ENCODE peak calls at places on chromosomes 5 and 9, in six cellular contexts. One of them, this sample, is unnamed.

GRCh38 chr5:156475831-156476551 is 149.0 kb downstream of the SGCD start:
- DNase-seq in kidney tubule cell: peak; percentile 95
- DNase-seq in CD8-positive, alpha-beta memory T cell: no peak
- DNase-seq in lower leg skin: no peak
- DNase-seq in epithelial cell of esophagus: peak; percentile 82
- DNase-seq in T-cell: no peak
- DNase-seq in this sample: no peak

GRCh38 chr5:23084815-23085214 is 231.7 kb upstream of the CDH12 start:
- DNase-seq in kidney tubule cell: no peak
- DNase-seq in CD8-positive, alpha-beta memory T cell: no peak
- DNase-seq in lower leg skin: no peak
- DNase-seq in epithelial cell of esophagus: peak; percentile 1
- DNase-seq in T-cell: no peak
- DNase-seq in this sample: no peak

GRCh38 chr9:15355669-15356068 is 48.7 kb upstream of the TTC39B start:
- DNase-seq in kidney tubule cell: no peak
- DNase-seq in CD8-positive, alpha-beta memory T cell: no peak
- DNase-seq in lower leg skin: no peak
- DNase-seq in epithelial cell of esophagus: no peak
- DNase-seq in T-cell: no peak
- DNase-seq in this sample: no peak

GRCh38 chr5:54743997-54744788 is 226.6 kb downstream of the SNX18 start:
- DNase-seq in kidney tubule cell: peak; percentile 88
- DNase-seq in CD8-positive, alpha-beta memory T cell: peak; percentile 73
- DNase-seq in lower leg skin: no peak
- DNase-seq in epithelial cell of esophagus: peak; percentile 94
- DNase-seq in T-cell: peak; percentile 11
- DNase-seq in this sample: peak; percentile 80

GRCh38 chr5:131114754-131115153 is 50.3 kb downstream of the HINT1 start:
- DNase-seq in kidney tubule cell: no peak
- DNase-seq in CD8-positive, alpha-beta memory T cell: no peak
- DNase-seq in lower leg skin: no peak
- DNase-seq in epithelial cell of esophagus: peak; percentile 27
- DNase-seq in T-cell: no peak
- DNase-seq in this sample: no peak

GRCh38 chr9:23492126-23493002 is 333.7 kb downstream of the ELAVL2 start:
- DNase-seq in kidney tubule cell: peak; percentile 79
- DNase-seq in CD8-positive, alpha-beta memory T cell: no peak
- DNase-seq in lower leg skin: no peak
- DNase-seq in epithelial cell of esophagus: peak; percentile 80
- DNase-seq in T-cell: no peak
- DNase-seq in this sample: no peak

GRCh38 chr5:1874820-1875219 is 7.9 kb downstream of the IRX4 start:
- DNase-seq in kidney tubule cell: no peak
- DNase-seq in CD8-positive, alpha-beta memory T cell: no peak
- DNase-seq in lower leg skin: no peak
- DNase-seq in epithelial cell of esophagus: no peak
- DNase-seq in T-cell: no peak
- DNase-seq in this sample: no peak

GRCh38 chr9:134413890-134414731 is 87.9 kb downstream of the RXRA start:
- DNase-seq in kidney tubule cell: peak; percentile 81
- DNase-seq in CD8-positive, alpha-beta memory T cell: no peak
- DNase-seq in lower leg skin: no peak
- DNase-seq in epithelial cell of esophagus: peak; percentile 90
- DNase-seq in T-cell: no peak
- DNase-seq in this sample: no peak

GRCh38 chr9:36637491-36638270 is 65.0 kb downstream of the MELK start:
- DNase-seq in kidney tubule cell: no peak
- DNase-seq in CD8-positive, alpha-beta memory T cell: no peak
- DNase-seq in lower leg skin: no peak
- DNase-seq in epithelial cell of esophagus: no peak
- DNase-seq in T-cell: no peak
- DNase-seq in this sample: no peak

GRCh38 chr9:76658510-76659231 is 105.6 kb upstream of the PCA3 start:
- DNase-seq in kidney tubule cell: peak; percentile 60
- DNase-seq in CD8-positive, alpha-beta memory T cell: no peak
- DNase-seq in lower leg skin: no peak
- DNase-seq in epithelial cell of esophagus: peak; percentile 65
- DNase-seq in T-cell: no peak
- DNase-seq in this sample: no peak

GRCh38 chr9:13001989-13002580 is 227.3 kb downstream of the LURAP1L start:
- DNase-seq in kidney tubule cell: no peak
- DNase-seq in CD8-positive, alpha-beta memory T cell: no peak
- DNase-seq in lower leg skin: no peak
- DNase-seq in epithelial cell of esophagus: no peak
- DNase-seq in T-cell: no peak
- DNase-seq in this sample: no peak

GRCh38 chr5:113249216-113249615 is 185.6 kb downstream of the TSSK1B start:
- DNase-seq in kidney tubule cell: no peak
- DNase-seq in CD8-positive, alpha-beta memory T cell: no peak
- DNase-seq in lower leg skin: no peak
- DNase-seq in epithelial cell of esophagus: no peak
- DNase-seq in T-cell: no peak
- DNase-seq in this sample: no peak

GRCh38 chr5:95794070-95794516 is 28.4 kb downstream of the GLRX start:
- DNase-seq in kidney tubule cell: no peak
- DNase-seq in CD8-positive, alpha-beta memory T cell: no peak
- DNase-seq in lower leg skin: no peak
- DNase-seq in epithelial cell of esophagus: no peak
- DNase-seq in T-cell: no peak
- DNase-seq in this sample: no peak

GRCh38 chr5:53399921-53400697 is 80.3 kb upstream of the FST start:
- DNase-seq in kidney tubule cell: no peak
- DNase-seq in CD8-positive, alpha-beta memory T cell: no peak
- DNase-seq in lower leg skin: no peak
- DNase-seq in epithelial cell of esophagus: no peak
- DNase-seq in T-cell: no peak
- DNase-seq in this sample: no peak

GRCh38 chr5:158754018-158754514 is 345.6 kb downstream of the EBF1 start:
- DNase-seq in kidney tubule cell: no peak
- DNase-seq in CD8-positive, alpha-beta memory T cell: no peak
- DNase-seq in lower leg skin: no peak
- DNase-seq in epithelial cell of esophagus: no peak
- DNase-seq in T-cell: no peak
- DNase-seq in this sample: no peak

GRCh38 chr5:97529354-97529753 is 346.3 kb upstream of the RIOK2 start:
- DNase-seq in kidney tubule cell: no peak
- DNase-seq in CD8-positive, alpha-beta memory T cell: no peak
- DNase-seq in lower leg skin: no peak
- DNase-seq in epithelial cell of esophagus: no peak
- DNase-seq in T-cell: no peak
- DNase-seq in this sample: no peak

GRCh38 chr5:174612686-174613085 is 111.7 kb upstream of the MSX2 start:
- DNase-seq in kidney tubule cell: peak; percentile 66
- DNase-seq in CD8-positive, alpha-beta memory T cell: no peak
- DNase-seq in lower leg skin: no peak
- DNase-seq in epithelial cell of esophagus: peak; percentile 11
- DNase-seq in T-cell: no peak
- DNase-seq in this sample: no peak

GRCh38 chr9:132383462-132383883 is 23.2 kb downstream of the TTF1 start:
- DNase-seq in kidney tubule cell: no peak
- DNase-seq in CD8-positive, alpha-beta memory T cell: no peak
- DNase-seq in lower leg skin: no peak
- DNase-seq in epithelial cell of esophagus: no peak
- DNase-seq in T-cell: no peak
- DNase-seq in this sample: no peak

GRCh38 chr5:170630711-170631141 is 126.9 kb downstream of the KCNIP1 start:
- DNase-seq in kidney tubule cell: peak; percentile 19
- DNase-seq in CD8-positive, alpha-beta memory T cell: no peak
- DNase-seq in lower leg skin: peak; percentile 63
- DNase-seq in epithelial cell of esophagus: no peak
- DNase-seq in T-cell: no peak
- DNase-seq in this sample: no peak